ENCODE peak calls at places on chromosome 18, in nine cellular contexts. W is neural progenitor cell, X is A549, E is upper lobe of left lung, N is OCI-LY7, R is uterus, K is HCT116, T is psoas muscle, V is breast epithelium. L is an unnamed sample.

GRCh38 chr18:29218101-29218500 is 1041.2 kb upstream of the CDH2 start:
- DNase-seq in K (no peak), E (no peak), R (no peak), X (no peak), T (no peak), W (no peak), V (no peak), N (no peak), L (no peak)

GRCh38 chr18:14976736-14977430 is 228.9 kb downstream of the ANKRD30B start:
- DNase-seq in R (no peak), W (no peak), T (no peak), K (no peak), E (no peak), V (no peak), N (no peak), X (no peak), L (no peak)

GRCh38 chr18:23503038-23503966 is at the start of gene RMC1:
- DNase-seq in E (peak; percentile 100), V (peak; percentile 94), R (peak; percentile 95), W (peak; percentile 97), T (peak; percentile 98), K (peak; percentile 81), X (peak; percentile 54), N (peak; percentile 96), L (peak; percentile 98)

GRCh38 chr18:45608400-45608799 is 6.9 kb upstream of the SLC14A2 start:
- DNase-seq in K (no peak), X (no peak), T (no peak), R (no peak), V (no peak), E (no peak), N (no peak), W (no peak), L (no peak)

GRCh38 chr18:12811191-12811950 is 72.7 kb downstream of the PTPN2 start:
- DNase-seq in E (no peak), T (no peak), V (no peak), K (peak; percentile 28), W (no peak), N (no peak), R (no peak), X (no peak), L (no peak)

GRCh38 chr18:12518832-12519534 is 111.3 kb downstream of the PRELID3A start:
- DNase-seq in V (no peak), R (no peak), E (no peak), N (no peak), W (no peak), T (no peak), K (no peak), X (no peak), L (no peak)

GRCh38 chr18:46034230-46034629 is 37.8 kb downstream of the PSTPIP2 start:
- DNase-seq in V (no peak), E (no peak), K (no peak), N (no peak), R (no peak), T (no peak), X (no peak), W (no peak), L (no peak)

GRCh38 chr18:45876131-45876530 is 50.7 kb downstream of the SIGLEC15 start:
- DNase-seq in E (no peak), V (no peak), W (peak; percentile 19), R (no peak), K (no peak), T (no peak), X (no peak), N (no peak), L (no peak)

GRCh38 chr18:25164211-25164836 is 187.6 kb downstream of the ZNF521 start:
- DNase-seq in T (no peak), R (no peak), W (no peak), N (peak; percentile 11), K (no peak), E (no peak), X (no peak), V (no peak), L (no peak)

DNA sequence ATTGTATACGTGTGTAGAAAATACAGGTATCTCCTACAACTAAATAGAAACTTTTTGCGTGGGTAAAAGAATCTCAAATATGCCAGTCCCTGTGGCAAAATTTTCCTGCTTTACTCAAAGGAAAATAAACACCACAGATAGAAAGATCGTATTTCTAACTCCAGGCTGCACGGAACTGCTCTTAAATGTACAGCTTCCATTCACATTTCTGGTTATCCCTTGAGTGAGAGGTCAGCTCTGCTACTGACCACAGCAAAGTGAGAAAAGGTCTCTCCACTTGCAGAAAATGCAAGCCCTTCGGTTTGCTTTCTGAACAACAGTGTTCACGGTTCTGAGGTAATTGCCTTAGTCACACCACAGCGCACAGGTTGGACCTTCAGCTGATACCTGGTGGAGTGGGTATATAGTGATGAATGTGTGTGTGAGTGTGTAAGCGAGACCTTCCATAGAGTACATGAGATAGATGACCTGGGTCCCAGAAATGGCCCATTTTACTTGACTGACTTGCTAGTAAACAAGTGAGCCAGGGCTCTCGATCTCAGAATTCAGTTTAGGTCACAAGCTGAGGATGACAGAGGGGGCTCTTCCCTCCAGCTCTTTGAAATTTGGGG is 52.1 kb downstream of the ALPK2 start:
- DNase-seq in W (no peak), T (no peak), V (no peak), K (no peak), R (no peak), X (no peak), E (no peak), N (no peak), L (no peak)
- H3K4me3 ChIP-seq in W (no peak overlapping the region), T (peak overlapping the region; percentile 64), V (no peak overlapping the region), K (no peak overlapping the region), R (no peak overlapping the region), X (peak overlapping the region; percentile 58), E (no peak overlapping the region), N (no peak overlapping the region), L (no peak overlapping the region)

GRCh38 chr18:48674758-48675157 is 135.9 kb downstream of the CTIF start:
- DNase-seq in K (no peak), R (peak; percentile 4), N (no peak), X (no peak), V (no peak), W (no peak), E (no peak), T (no peak), L (no peak)

GRCh38 chr18:48675330-48675761 is 136.5 kb downstream of the CTIF start:
- DNase-seq in V (peak; percentile 67), T (peak; percentile 93), K (peak; percentile 51), W (peak; percentile 88), R (peak; percentile 77), E (peak; percentile 88), X (peak; percentile 64), N (peak; percentile 75), L (peak; percentile 92)

GRCh38 chr18:48676756-48677368 is 138.0 kb downstream of the CTIF start:
- DNase-seq in T (peak; percentile 87), V (peak; percentile 38), W (peak; percentile 92), K (no peak), X (peak; percentile 41), N (peak; percentile 73), E (peak; percentile 90), R (peak; percentile 64), L (no peak)

GRCh38 chr18:48676346-48676745 is 137.5 kb downstream of the CTIF start:
- DNase-seq in V (no peak), N (no peak), W (no peak), X (no peak), E (no peak), K (no peak), T (no peak), R (peak; percentile 13), L (peak; percentile 63)

GRCh38 chr18:48675912-48676311 is 137.1 kb downstream of the CTIF start:
- DNase-seq in X (no peak), W (no peak), R (peak; percentile 18), T (no peak), K (no peak), N (no peak), V (no peak), E (peak; percentile 64), L (no peak)
- H3K27ac ChIP-seq in X (peak overlapping the region; percentile 63), W (no peak overlapping the region), R (no peak overlapping the region), T (peak overlapping the region; percentile 23), K (no peak overlapping the region), N (no peak overlapping the region), V (no peak overlapping the region), E (no peak overlapping the region), L (peak overlapping the region; percentile 86)

DNA sequence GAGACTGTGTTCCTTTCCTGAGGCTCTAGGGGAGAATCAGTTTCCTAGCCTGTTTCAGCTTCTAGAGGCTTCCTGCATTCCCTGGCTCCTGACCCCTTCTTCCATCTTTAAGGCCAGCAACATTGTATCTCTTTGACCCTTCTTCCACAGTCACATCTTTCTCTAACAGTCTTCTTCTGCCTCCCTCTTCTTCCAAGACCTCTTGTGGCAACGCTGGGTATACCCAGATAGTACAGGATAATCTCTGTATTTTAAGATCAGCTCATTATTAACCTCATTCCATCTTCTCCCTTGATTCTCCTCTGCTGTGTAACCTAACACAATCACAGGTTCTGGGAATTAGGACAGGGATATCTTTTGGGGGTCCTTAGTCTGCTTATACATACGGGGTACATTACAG is 8.9 kb upstream of the MYL12A start:
- DNase-seq in W (no peak), K (no peak), T (no peak), V (no peak), X (no peak), R (no peak), E (no peak), N (no peak), L (no peak)
- TF ChIP-seq CTCF in W (no peak), K (no peak), T (no peak), V (no peak), X (no peak), R (no peak), E (no peak), N (peak; percentile 48), L (no peak)

GRCh38 chr18:43125471-43125870 is 10.0 kb upstream of the RIT2 start:
- DNase-seq in E (no peak), X (no peak), N (no peak), T (no peak), V (no peak), R (no peak), W (no peak), K (no peak), L (no peak)

GRCh38 chr18:43134876-43135275 is 19.4 kb upstream of the RIT2 start:
- DNase-seq in R (no peak), K (no peak), T (no peak), X (no peak), V (no peak), N (no peak), W (no peak), E (no peak), L (no peak)

GRCh38 chr18:43129946-43130523 is 14.6 kb upstream of the RIT2 start:
- DNase-seq in R (no peak), T (no peak), W (no peak), V (no peak), X (no peak), N (no peak), E (peak; percentile 8), K (no peak), L (no peak)
- H3K4me3 ChIP-seq in R (peak overlapping the region; percentile 24), T (peak overlapping the region; percentile 36), W (no peak overlapping the region), V (peak overlapping the region; percentile 13), X (no peak overlapping the region), N (no peak overlapping the region), E (no peak overlapping the region), K (no peak overlapping the region), L (no peak overlapping the region)

GRCh38 chr18:44502221-44502620 is 178.5 kb upstream of the SETBP1 start:
- DNase-seq in T (no peak), E (no peak), K (no peak), W (no peak), V (no peak), R (no peak), N (no peak), X (no peak), L (no peak)
- H3K27ac ChIP-seq in T (no peak overlapping the region), E (no peak overlapping the region), K (no peak overlapping the region), W (no peak overlapping the region), V (no peak overlapping the region), R (no peak overlapping the region), N (no peak overlapping the region), X (no peak overlapping the region), L (no peak overlapping the region)

L was measured in HL-60.